ENCODE peak calls at places on chromosome 1, in six cellular contexts. One of them, this sample, is unnamed.

GRCh38 chr1:244046907-244047738 is 4.0 kb upstream of the ZBTB18 start:
- DNase-seq in CD8-positive, alpha-beta T cell: no peak
- DNase-seq in NB4: no peak
- DNase-seq in choroid plexus epithelial cell: peak
- DNase-seq in uterus: no peak
- DNase-seq in AG04449: no peak
- DNase-seq in this sample: no peak

GRCh38 chr1:241485554-241485992 is 34.0 kb downstream of the FH start:
- DNase-seq in CD8-positive, alpha-beta T cell: no peak
- DNase-seq in NB4: peak
- DNase-seq in choroid plexus epithelial cell: peak
- DNase-seq in uterus: no peak
- DNase-seq in AG04449: no peak
- DNase-seq in this sample: peak

GRCh38 chr1:205477759-205478247 is 22.0 kb upstream of the BLACAT1 start:
- DNase-seq in CD8-positive, alpha-beta T cell: no peak
- DNase-seq in NB4: no peak
- DNase-seq in choroid plexus epithelial cell: no peak
- DNase-seq in uterus: peak
- DNase-seq in AG04449: peak
- DNase-seq in this sample: peak

GRCh38 chr1:178434899-178435298 is 61.9 kb downstream of the CLEC20A start:
- DNase-seq in CD8-positive, alpha-beta T cell: no peak
- DNase-seq in NB4: no peak
- DNase-seq in choroid plexus epithelial cell: no peak
- DNase-seq in uterus: no peak
- DNase-seq in AG04449: no peak
- DNase-seq in this sample: no peak

GRCh38 chr1:121519042-121519755 is 334.4 kb downstream of the SRGAP2C start:
- DNase-seq in CD8-positive, alpha-beta T cell: peak
- DNase-seq in NB4: peak
- DNase-seq in choroid plexus epithelial cell: peak
- DNase-seq in uterus: no peak
- DNase-seq in AG04449: no peak
- DNase-seq in this sample: peak

GRCh38 chr1:231390071-231390470 is 32.0 kb downstream of the EGLN1 start:
- DNase-seq in CD8-positive, alpha-beta T cell: no peak
- DNase-seq in NB4: no peak
- DNase-seq in choroid plexus epithelial cell: peak
- DNase-seq in uterus: no peak
- DNase-seq in AG04449: no peak
- DNase-seq in this sample: no peak

GRCh38 chr1:208238710-208239517 is 5.3 kb downstream of the PLXNA2 start:
- DNase-seq in CD8-positive, alpha-beta T cell: no peak
- DNase-seq in NB4: peak
- DNase-seq in choroid plexus epithelial cell: peak
- DNase-seq in uterus: no peak
- DNase-seq in AG04449: no peak
- DNase-seq in this sample: peak

GRCh38 chr1:167720965-167721616 is 691 bp upstream of the MPZL1 start:
- DNase-seq in CD8-positive, alpha-beta T cell: no peak
- DNase-seq in NB4: peak
- DNase-seq in choroid plexus epithelial cell: peak
- DNase-seq in uterus: peak
- DNase-seq in AG04449: no peak
- DNase-seq in this sample: peak

GRCh38 chr1:160373696-160374095 is 6.8 kb downstream of the NHLH1 start:
- DNase-seq in CD8-positive, alpha-beta T cell: no peak
- DNase-seq in NB4: peak
- DNase-seq in choroid plexus epithelial cell: peak
- DNase-seq in uterus: no peak
- DNase-seq in AG04449: no peak
- DNase-seq in this sample: no peak

GRCh38 chr1:235821361-235821981 is 45.2 kb downstream of the LYST start:
- DNase-seq in CD8-positive, alpha-beta T cell: no peak
- DNase-seq in NB4: no peak
- DNase-seq in choroid plexus epithelial cell: peak
- DNase-seq in uterus: no peak
- DNase-seq in AG04449: peak
- DNase-seq in this sample: no peak

DNA sequence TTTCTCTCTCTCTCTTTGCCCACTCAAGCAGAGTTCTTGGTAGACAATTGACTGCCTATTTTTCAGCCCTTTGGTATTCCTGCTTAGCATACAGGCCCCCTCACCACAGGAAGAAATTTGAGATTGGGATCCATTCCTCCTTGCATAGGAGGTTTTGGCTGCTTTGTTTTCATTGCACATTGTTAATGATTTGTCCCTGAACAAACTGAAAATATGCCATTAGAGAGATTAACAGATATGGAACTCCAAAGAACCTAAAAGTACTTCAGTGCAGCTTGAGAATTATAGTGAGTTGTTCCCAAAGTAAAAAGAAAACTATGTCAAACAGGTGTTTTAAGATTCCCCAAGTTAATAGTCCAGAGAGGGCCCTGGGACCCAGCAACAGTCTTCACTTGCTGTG is 200.0 kb downstream of the TTLL7 start:
- DNase-seq in CD8-positive, alpha-beta T cell: no peak
- DNase-seq in NB4: no peak
- DNase-seq in choroid plexus epithelial cell: no peak
- DNase-seq in uterus: no peak
- DNase-seq in AG04449: no peak
- DNase-seq in this sample: no peak
- TF ChIP-seq CTCF in CD8-positive, alpha-beta T cell: no peak
- TF ChIP-seq CTCF in NB4: no peak
- TF ChIP-seq CTCF in choroid plexus epithelial cell: no peak
- TF ChIP-seq CTCF in uterus: no peak
- TF ChIP-seq CTCF in AG04449: no peak
- TF ChIP-seq CTCF in this sample: no peak

DNA sequence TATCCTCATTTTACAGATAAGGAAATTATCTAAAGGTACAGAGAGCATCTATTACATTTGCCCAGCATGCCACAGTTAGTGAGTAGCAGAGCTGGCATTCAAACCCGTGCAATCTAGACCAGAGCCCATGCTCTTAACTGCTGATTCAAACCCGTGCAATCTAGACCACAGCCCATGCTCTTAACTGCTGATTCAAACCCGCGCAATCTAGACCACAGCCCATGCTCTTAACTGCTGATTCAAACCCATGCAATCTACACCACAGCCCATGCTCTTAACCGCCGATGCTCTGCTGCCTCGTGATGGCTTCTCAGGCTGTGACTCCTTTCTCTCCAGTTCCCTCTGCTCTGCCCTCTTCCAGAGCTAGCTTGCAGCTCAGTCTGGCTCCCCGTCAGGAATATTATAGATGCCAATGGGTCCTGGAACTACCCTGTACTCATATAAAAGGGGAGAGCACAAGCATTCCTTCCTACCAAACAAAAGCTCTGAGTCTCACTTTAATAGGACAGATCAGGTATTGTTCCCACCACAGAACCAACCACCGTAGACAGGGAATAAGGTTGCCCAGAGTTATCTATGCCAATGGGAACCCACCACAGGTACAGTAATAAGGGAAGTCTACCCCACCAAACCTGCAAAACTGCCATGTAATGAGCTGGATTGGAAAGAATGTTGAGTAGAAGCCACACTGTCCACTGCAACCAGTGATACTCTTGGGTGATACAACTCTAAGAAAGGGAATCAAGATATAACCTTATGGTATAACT is 78.4 kb downstream of the SMYD3 start:
- DNase-seq in CD8-positive, alpha-beta T cell: no peak
- DNase-seq in NB4: peak
- DNase-seq in choroid plexus epithelial cell: peak
- DNase-seq in uterus: no peak
- DNase-seq in AG04449: peak
- DNase-seq in this sample: no peak
- TF ChIP-seq CTCF in CD8-positive, alpha-beta T cell: no peak
- TF ChIP-seq CTCF in NB4: no peak
- TF ChIP-seq CTCF in choroid plexus epithelial cell: no peak
- TF ChIP-seq CTCF in uterus: no peak
- TF ChIP-seq CTCF in AG04449: no peak
- TF ChIP-seq CTCF in this sample: no peak

GRCh38 chr1:232431748-232432147 is 198.2 kb downstream of the SIPA1L2 start:
- DNase-seq in CD8-positive, alpha-beta T cell: no peak
- DNase-seq in NB4: no peak
- DNase-seq in choroid plexus epithelial cell: peak
- DNase-seq in uterus: no peak
- DNase-seq in AG04449: no peak
- DNase-seq in this sample: no peak

GRCh38 chr1:232430467-232430866 is 199.5 kb downstream of the SIPA1L2 start:
- DNase-seq in CD8-positive, alpha-beta T cell: no peak
- DNase-seq in NB4: no peak
- DNase-seq in choroid plexus epithelial cell: no peak
- DNase-seq in uterus: no peak
- DNase-seq in AG04449: no peak
- DNase-seq in this sample: no peak

GRCh38 chr1:232428781-232429530 is 201.0 kb downstream of the SIPA1L2 start:
- DNase-seq in CD8-positive, alpha-beta T cell: no peak
- DNase-seq in NB4: no peak
- DNase-seq in choroid plexus epithelial cell: peak
- DNase-seq in uterus: no peak
- DNase-seq in AG04449: peak
- DNase-seq in this sample: no peak

GRCh38 chr1:232432313-232432712 is 197.6 kb downstream of the SIPA1L2 start:
- DNase-seq in CD8-positive, alpha-beta T cell: no peak
- DNase-seq in NB4: no peak
- DNase-seq in choroid plexus epithelial cell: peak
- DNase-seq in uterus: no peak
- DNase-seq in AG04449: no peak
- DNase-seq in this sample: no peak

GRCh38 chr1:232431326-232431725 is 198.6 kb downstream of the SIPA1L2 start:
- DNase-seq in CD8-positive, alpha-beta T cell: no peak
- DNase-seq in NB4: no peak
- DNase-seq in choroid plexus epithelial cell: no peak
- DNase-seq in uterus: no peak
- DNase-seq in AG04449: no peak
- DNase-seq in this sample: no peak
- TF ChIP-seq CTCF in CD8-positive, alpha-beta T cell: no peak
- TF ChIP-seq CTCF in NB4: no peak
- TF ChIP-seq CTCF in choroid plexus epithelial cell: no peak
- TF ChIP-seq CTCF in uterus: no peak
- TF ChIP-seq CTCF in AG04449: no peak
- TF ChIP-seq CTCF in this sample: no peak

GRCh38 chr1:108533351-108534083 is 26.4 kb upstream of the EEIG2 start:
- DNase-seq in CD8-positive, alpha-beta T cell: no peak
- DNase-seq in NB4: no peak
- DNase-seq in choroid plexus epithelial cell: no peak
- DNase-seq in uterus: no peak
- DNase-seq in AG04449: no peak
- DNase-seq in this sample: peak
- TF ChIP-seq CTCF in CD8-positive, alpha-beta T cell: no peak
- TF ChIP-seq CTCF in NB4: no peak
- TF ChIP-seq CTCF in choroid plexus epithelial cell: no peak
- TF ChIP-seq CTCF in uterus: no peak
- TF ChIP-seq CTCF in AG04449: no peak
- TF ChIP-seq CTCF in this sample: no peak

GRCh38 chr1:202200112-202200548 is 6.5 kb downstream of the LGR6 start:
- DNase-seq in CD8-positive, alpha-beta T cell: no peak
- DNase-seq in NB4: no peak
- DNase-seq in choroid plexus epithelial cell: peak
- DNase-seq in uterus: no peak
- DNase-seq in AG04449: no peak
- DNase-seq in this sample: peak
- TF ChIP-seq CTCF in CD8-positive, alpha-beta T cell: no peak
- TF ChIP-seq CTCF in NB4: no peak
- TF ChIP-seq CTCF in choroid plexus epithelial cell: peak
- TF ChIP-seq CTCF in uterus: no peak
- TF ChIP-seq CTCF in AG04449: no peak
- TF ChIP-seq CTCF in this sample: no peak

DNA sequence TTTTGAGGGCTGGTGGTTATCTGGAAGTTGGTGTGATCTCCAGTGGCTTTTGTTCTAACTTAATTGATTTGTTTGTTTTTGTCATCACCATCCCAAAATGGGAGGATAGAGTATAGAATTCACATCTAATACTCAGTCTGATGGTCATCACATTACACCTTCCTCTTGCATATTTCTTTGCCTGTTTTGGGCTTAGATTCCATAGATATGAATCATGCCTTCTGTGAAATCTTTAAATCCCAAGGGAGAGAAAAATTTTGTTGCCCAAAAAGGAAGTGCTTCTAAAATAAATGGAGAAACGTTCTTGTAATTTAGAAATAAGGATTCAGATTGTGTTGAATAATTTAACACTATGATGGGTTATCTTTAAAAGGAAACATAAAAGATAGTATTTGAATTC is 446.0 kb upstream of the LRRC7 start:
- DNase-seq in CD8-positive, alpha-beta T cell: no peak
- DNase-seq in NB4: no peak
- DNase-seq in choroid plexus epithelial cell: peak
- DNase-seq in uterus: no peak
- DNase-seq in AG04449: no peak
- DNase-seq in this sample: no peak
- TF ChIP-seq CTCF in CD8-positive, alpha-beta T cell: no peak
- TF ChIP-seq CTCF in NB4: no peak
- TF ChIP-seq CTCF in choroid plexus epithelial cell: no peak
- TF ChIP-seq CTCF in uterus: no peak
- TF ChIP-seq CTCF in AG04449: no peak
- TF ChIP-seq CTCF in this sample: no peak

This sample was measured in Calu3.